ENCODE peak calls at places on chromosomes 2 and 18, in eight cellular contexts. H is GM13977, O is osteocyte, N is transverse colon, B is omental fat pad, W is AG04449, Z is endothelial cell, E is heart left ventricle. M is an unnamed sample.

GRCh38 chr18:49731860-49732311 is 81.4 kb downstream of the ACAA2 start:
- DNase-seq in H (no peak), O (no peak), N (no peak), B (no peak), W (no peak), Z (no peak), E (no peak), M (no peak)

GRCh38 chr2:100761365-100761764 is 58.6 kb upstream of the NPAS2 start:
- DNase-seq in H (no peak), O (no peak), N (no peak), B (no peak), W (no peak), Z (no peak), E (no peak), M (no peak)

GRCh38 chr2:127423476-127423840 is 5.2 kb downstream of the PROC start:
- DNase-seq in H (no peak), O (peak; percentile 77), N (peak; percentile 68), B (no peak), W (no peak), Z (no peak), E (no peak), M (no peak)

GRCh38 chr2:8433390-8433789 is 248.5 kb upstream of the ID2 start:
- DNase-seq in H (no peak), O (no peak), N (no peak), B (no peak), W (no peak), Z (no peak), E (no peak), M (no peak)

GRCh38 chr2:180980943-180981898 is 816 bp downstream of the UBE2E3 start:
- DNase-seq in H (peak; percentile 54), O (no peak), N (peak; percentile 25), B (no peak), W (no peak), Z (no peak), E (peak; percentile 30), M (no peak)

GRCh38 chr18:58045265-58046086 is 1.4 kb downstream of the NEDD4L start:
- DNase-seq in H (peak; percentile 26), O (no peak), N (peak; percentile 78), B (peak; percentile 36), W (no peak), Z (peak; percentile 40), E (peak; percentile 29), M (peak; percentile 60)

GRCh38 chr2:234564719-234565118 is 67.8 kb upstream of the ARL4C start:
- DNase-seq in H (no peak), O (no peak), N (no peak), B (no peak), W (no peak), Z (no peak), E (no peak), M (no peak)

GRCh38 chr2:187408926-187409325 is 39.1 kb downstream of the CALCRL start:
- DNase-seq in H (no peak), O (no peak), N (no peak), B (no peak), W (no peak), Z (no peak), E (no peak), M (no peak)

GRCh38 chr2:3659447-3660432 is 1.7 kb downstream of the ALLC start:
- DNase-seq in H (no peak), O (no peak), N (no peak), B (no peak), W (no peak), Z (no peak), E (peak; percentile 67), M (no peak)

GRCh38 chr2:4618141-4618540 is 914.8 kb downstream of the DCDC2C start:
- DNase-seq in H (no peak), O (no peak), N (no peak), B (no peak), W (no peak), Z (no peak), E (no peak), M (no peak)

GRCh38 chr2:85264471-85264870 is 63.3 kb downstream of the TGOLN2 start:
- DNase-seq in H (no peak), O (no peak), N (no peak), B (no peak), W (peak; percentile 37), Z (no peak), E (no peak), M (no peak)

GRCh38 chr2:14909795-14910194 is 277.3 kb downstream of the LRATD1 start:
- DNase-seq in H (no peak), O (no peak), N (no peak), B (no peak), W (no peak), Z (no peak), E (no peak), M (no peak)

GRCh38 chr18:76621782-76622495 is 126.9 kb upstream of the ZNF516 start:
- DNase-seq in H (no peak), O (no peak), N (no peak), B (no peak), W (no peak), Z (no peak), E (no peak), M (no peak)

GRCh38 chr2:74079522-74080341 is 68.0 kb downstream of the BOLA3 start:
- DNase-seq in H (peak; percentile 79), O (peak; percentile 73), N (peak; percentile 26), B (no peak), W (no peak), Z (no peak), E (no peak), M (no peak)

GRCh38 chr2:74077636-74078035 is 70.1 kb downstream of the BOLA3 start:
- DNase-seq in H (no peak), O (peak; percentile 80), N (no peak), B (no peak), W (no peak), Z (no peak), E (peak; percentile 46), M (no peak)

GRCh38 chr2:74081030-74081429 is 66.7 kb downstream of the BOLA3 start:
- DNase-seq in H (no peak), O (peak; percentile 56), N (no peak), B (no peak), W (no peak), Z (no peak), E (no peak), M (no peak)

GRCh38 chr2:74078467-74078866 is 69.2 kb downstream of the BOLA3 start:
- DNase-seq in H (no peak), O (no peak), N (no peak), B (no peak), W (no peak), Z (no peak), E (no peak), M (no peak)

DNA sequence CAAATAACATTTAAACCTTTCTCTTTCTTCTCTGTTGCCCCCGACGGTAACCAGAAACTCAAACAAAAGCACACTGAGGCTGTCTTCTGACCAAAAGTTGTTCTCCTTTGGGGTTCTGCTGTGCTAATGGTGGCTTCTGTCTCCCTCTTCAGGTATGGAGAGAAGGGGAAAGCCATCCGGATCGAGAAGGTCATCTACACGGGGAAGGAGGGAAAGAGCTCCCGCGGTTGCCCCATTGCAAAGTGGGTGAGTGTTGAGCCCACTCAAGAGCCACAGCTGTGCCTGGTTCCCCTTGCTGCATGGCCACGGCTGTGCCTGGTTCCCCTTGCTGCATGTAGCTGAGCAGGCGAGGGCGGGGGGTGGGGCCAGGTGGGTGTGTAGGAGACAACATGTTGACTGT is 67.4 kb downstream of the BOLA3 start:
- DNase-seq in H (peak; percentile 58), O (peak; percentile 62), N (no peak), B (no peak), W (no peak), Z (no peak), E (no peak), M (no peak)
- TF ChIP-seq CTCF in H (peak; percentile 34), O (no peak), N (peak; percentile 12), B (no peak), W (no peak), Z (no peak), E (no peak), M (no peak)

GRCh38 chr2:199259671-199260070 is 198.1 kb downstream of the SATB2 start:
- DNase-seq in H (no peak), O (no peak), N (no peak), B (no peak), W (no peak), Z (no peak), E (no peak), M (no peak)

GRCh38 chr2:199258291-199258690 is 199.4 kb downstream of the SATB2 start:
- DNase-seq in H (peak; percentile 7), O (no peak), N (no peak), B (no peak), W (no peak), Z (no peak), E (no peak), M (no peak)

GRCh38 chr2:199261936-199262335 is 195.8 kb downstream of the SATB2 start:
- DNase-seq in H (no peak), O (no peak), N (no peak), B (no peak), W (no peak), Z (no peak), E (no peak), M (no peak)

DNA sequence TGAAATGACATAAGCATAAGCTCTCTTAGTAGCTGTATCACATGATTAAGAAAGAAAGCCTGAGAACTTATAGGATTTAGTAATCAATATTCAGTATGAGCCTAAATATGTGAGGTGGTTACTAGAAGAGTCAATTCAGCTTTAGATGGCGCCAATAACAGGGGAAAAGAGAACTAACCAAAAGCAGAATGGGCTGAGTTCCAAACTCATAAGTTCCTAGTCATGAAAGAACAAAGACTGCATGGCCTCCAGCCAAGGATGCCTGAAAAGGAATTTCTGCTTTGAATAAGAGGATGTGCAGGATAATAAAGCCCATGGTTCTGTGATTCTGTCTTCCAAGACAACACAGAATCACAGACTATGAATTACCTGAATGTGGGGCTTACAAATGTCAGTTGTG is 196.5 kb downstream of the SATB2 start:
- DNase-seq in H (no peak), O (no peak), N (no peak), B (no peak), W (peak; percentile 50), Z (no peak), E (no peak), M (no peak)
- TF ChIP-seq CTCF in H (no peak), O (no peak), N (no peak), B (no peak), W (no peak), Z (no peak), E (no peak), M (no peak)

GRCh38 chr2:227745594-227745993 is at the start of gene SCYGR8:
- DNase-seq in H (no peak), O (no peak), N (no peak), B (no peak), W (no peak), Z (no peak), E (no peak), M (no peak)

DNA sequence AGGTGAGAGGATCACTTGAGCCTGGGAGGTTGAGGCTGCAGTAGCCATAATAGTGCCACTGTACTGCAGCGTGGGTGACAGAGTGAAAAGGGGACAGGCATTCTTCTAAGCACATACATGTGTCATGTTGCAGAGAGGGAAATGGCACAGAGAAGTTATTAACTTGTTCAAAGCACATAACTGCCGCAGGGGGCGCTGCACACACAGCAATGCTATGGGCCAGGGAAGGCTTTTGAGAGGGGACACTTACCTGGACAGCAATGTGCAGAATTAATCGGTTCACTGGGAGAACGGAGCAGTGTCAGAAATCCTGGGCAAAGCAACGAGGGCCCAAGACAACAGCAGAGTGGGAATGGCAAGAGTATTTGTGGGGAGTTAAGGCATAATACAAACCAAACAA is 2.4 kb downstream of the SCYGR8 start:
- DNase-seq in H (peak; percentile 40), O (no peak), N (no peak), B (no peak), W (no peak), Z (peak; percentile 36), E (no peak), M (no peak)
- TF ChIP-seq CTCF in H (peak; percentile 40), O (peak; percentile 36), N (no peak), B (no peak), W (peak; percentile 11), Z (peak; percentile 64), E (no peak), M (peak; percentile 62)

GRCh38 chr18:9831046-9831722 is 54.6 kb upstream of the TXNDC2 start:
- DNase-seq in H (no peak), O (no peak), N (no peak), B (no peak), W (no peak), Z (no peak), E (no peak), M (no peak)
- TF ChIP-seq CTCF in H (no peak), O (no peak), N (no peak), B (no peak), W (no peak), Z (no peak), E (no peak), M (peak; percentile 30)